ENCODE peak calls at places on chromosome 6, in six cellular contexts. M is neural crest cell; V is AG10803; L is brain microvascular endothelial cell; O is GM13976; A is stimulated activated CD4-positive, alpha-beta T cell treated with anti-CD3 and anti-CD28 coated beads, Interleukin-2, amount 100 ng/mL, for 24 hours. W is an unnamed sample.

GRCh38 chr6:46781478-46782378 is 11.5 kb upstream of the MEP1A start:
- DNase-seq in M (peak; percentile 50), V (peak; percentile 57), L (peak; percentile 70), O (peak; percentile 15), A (no peak), W (peak; percentile 34)

GRCh38 chr6:39904946-39905639 is 29.2 kb downstream of the MOCS1 start:
- DNase-seq in M (no peak), V (no peak), L (no peak), O (no peak), A (no peak), W (no peak)

GRCh38 chr6:72386324-72386723 is 235.5 kb upstream of the KCNQ5 start:
- DNase-seq in M (no peak), V (peak; percentile 3), L (peak; percentile 18), O (no peak), A (no peak), W (no peak)

GRCh38 chr6:147205690-147206600 is 1.7 kb downstream of the STXBP5 start:
- DNase-seq in M (no peak), V (peak; percentile 22), L (peak; percentile 16), O (no peak), A (no peak), W (no peak)

GRCh38 chr6:100701728-100702127 is 179.4 kb downstream of the ASCC3 start:
- DNase-seq in M (no peak), V (no peak), L (no peak), O (no peak), A (no peak), W (no peak)

GRCh38 chr6:117908246-117909107 is 1.4 kb downstream of the SLC35F1 start:
- DNase-seq in M (peak; percentile 48), V (no peak), L (no peak), O (no peak), A (no peak), W (no peak)

GRCh38 chr6:148760143-148760505 is 13.3 kb downstream of the UST start:
- DNase-seq in M (no peak), V (no peak), L (no peak), O (peak; percentile 25), A (no peak), W (no peak)

GRCh38 chr6:125549202-125549884 is 200.1 kb upstream of the HEY2 start:
- DNase-seq in M (no peak), V (no peak), L (no peak), O (no peak), A (no peak), W (no peak)

GRCh38 chr6:34158876-34159275 is 13.0 kb upstream of the GRM4 start:
- DNase-seq in M (no peak), V (no peak), L (no peak), O (no peak), A (no peak), W (no peak)